ENCODE peak calls at places on chromosomes 6 and 20, in seven cellular contexts. I is neuronal stem cell; M is upper lobe of right lung; T is heart left ventricle; A is CD8-positive, alpha-beta T cell; Y is A673; D is right lobe of liver. X is an unnamed sample. For H3K9me3, the result is how much of the 10 kb centered on the place peaks cover.

GRCh38 chr6:22880686-22881433 is 311.5 kb downstream of the HDGFL1 start:
- DNase-seq in I (no peak), M (no peak), T (no peak), A (no peak), Y (peak), D (no peak), X (no peak)

GRCh38 chr6:157822221-157823000 is 635 bp upstream of the SNX9 start:
- DNase-seq in I (no peak), M (peak), T (peak), A (peak), Y (no peak), D (peak), X (no peak)

GRCh38 chr6:12851123-12851695 is 134.6 kb downstream of the PHACTR1 start:
- DNase-seq in I (no peak), M (no peak), T (no peak), A (no peak), Y (no peak), D (no peak), X (no peak)

GRCh38 chr20:21564127-21564773 is 50.4 kb upstream of the NKX2-2 start:
- DNase-seq in I (no peak), M (no peak), T (no peak), A (no peak), Y (peak), D (peak), X (no peak)

GRCh38 chr6:134211297-134211696 is 106.6 kb downstream of the SGK1 start:
- DNase-seq in I (no peak), M (no peak), T (no peak), A (no peak), Y (no peak), D (no peak), X (no peak)

GRCh38 chr6:63740709-63741108 is 105.1 kb downstream of the PHF3 start:
- DNase-seq in I (no peak), M (no peak), T (no peak), A (no peak), Y (peak), D (no peak), X (no peak)

GRCh38 chr20:16518784-16519084 is 54.5 kb downstream of the KIF16B start:
- DNase-seq in I (no peak), M (no peak), T (no peak), A (no peak), Y (no peak), D (no peak), X (no peak)

GRCh38 chr6:14804444-14805210 is 441.2 kb upstream of the JARID2 start:
- DNase-seq in I (no peak), M (peak), T (peak), A (no peak), Y (no peak), D (peak), X (no peak)

GRCh38 chr6:47832386-47833080 is 50.7 kb downstream of the OPN5 start:
- DNase-seq in I (no peak), M (no peak), T (no peak), A (no peak), Y (no peak), D (no peak), X (no peak)

GRCh38 chr6:71349976-71350615 is 61.5 kb downstream of the OGFRL1 start:
- DNase-seq in I (no peak), M (no peak), T (no peak), A (no peak), Y (no peak), D (peak), X (no peak)

GRCh38 chr6:73577605-73578160 is 56.9 kb upstream of the EEF1A1 start:
- DNase-seq in I (no peak), M (no peak), T (no peak), A (no peak), Y (no peak), D (no peak), X (no peak)

GRCh38 chr6:79301290-79301689 is 66.8 kb upstream of the HMGN3 start:
- DNase-seq in I (no peak), M (no peak), T (no peak), A (no peak), Y (no peak), D (no peak), X (no peak)

GRCh38 chr6:44480097-44480539 is 92.6 kb downstream of the CDC5L start:
- DNase-seq in I (no peak), M (no peak), T (no peak), A (no peak), Y (no peak), D (no peak), X (no peak)

GRCh38 chr6:36997811-36998722 is 7.4 kb upstream of the FGD2 start:
- DNase-seq in I (no peak), M (peak), T (no peak), A (no peak), Y (no peak), D (no peak), X (no peak)

GRCh38 chr20:45500022-45500421 is 15.4 kb downstream of the SPINT3 start:
- DNase-seq in I (no peak), M (peak), T (no peak), A (no peak), Y (no peak), D (peak), X (no peak)

GRCh38 chr20:2797136-2797983 is 3.1 kb downstream of the CPXM1 start:
- DNase-seq in I (no peak), M (no peak), T (no peak), A (no peak), Y (no peak), D (no peak), X (no peak)

GRCh38 chr6:8026800-8027199 is 37.4 kb downstream of the BLOC1S5 start:
- DNase-seq in I (no peak), M (no peak), T (no peak), A (no peak), Y (no peak), D (no peak), X (no peak)

GRCh38 chr6:20952605-20953004 is 418.3 kb downstream of the CDKAL1 start:
- DNase-seq in I (no peak), M (no peak), T (no peak), A (no peak), Y (peak), D (no peak), X (no peak)

GRCh38 chr6:154615483-154616025 is 105.1 kb upstream of the CNKSR3 start:
- DNase-seq in I (no peak), M (peak), T (peak), A (no peak), Y (peak), D (peak), X (no peak)

GRCh38 chr6:20711518-20711917 is 177.3 kb downstream of the CDKAL1 start:
- DNase-seq in I (no peak), M (no peak), T (no peak), A (no peak), Y (peak), D (no peak), X (no peak)

GRCh38 chr6:1762203-1762602 is 152.5 kb downstream of the FOXC1 start:
- DNase-seq in I (no peak), M (no peak), T (no peak), A (no peak), Y (no peak), D (no peak), X (no peak)

GRCh38 chr6:34564181-34564580 is 8.1 kb upstream of the SPDEF start:
- DNase-seq in I (no peak), M (no peak), T (no peak), A (no peak), Y (no peak), D (no peak), X (no peak)

GRCh38 chr6:157649311-157650260 is 173.5 kb upstream of the SNX9 start:
- DNase-seq in I (no peak), M (peak), T (no peak), A (no peak), Y (no peak), D (no peak), X (no peak)

GRCh38 chr6:149940673-149940984 is 1.2 kb upstream of the ULBP2 start:
- DNase-seq in I (no peak), M (no peak), T (peak), A (no peak), Y (no peak), D (no peak), X (no peak)

GRCh38 chr6:33869826-33870423 is 66.1 kb upstream of the MLN start:
- DNase-seq in I (peak), M (no peak), T (no peak), A (no peak), Y (no peak), D (no peak), X (no peak)

GRCh38 chr6:64034840-64035656 is 399.4 kb downstream of the PHF3 start:
- DNase-seq in I (no peak), M (no peak), T (no peak), A (no peak), Y (no peak), D (no peak), X (no peak)

GRCh38 chr6:17584241-17584803 is 15.8 kb upstream of the FAM8A1 start:
- DNase-seq in I (peak), M (no peak), T (no peak), A (no peak), Y (peak), D (no peak), X (peak)

GRCh38 chr6:113018351-113019151 is 671.4 kb downstream of the RFPL4B start:
- DNase-seq in I (no peak), M (no peak), T (no peak), A (no peak), Y (no peak), D (no peak), X (no peak)
- H3K9me3 ChIP-seq in I (under half), M (under half), T (under half), A (under half), Y (under half), D (under half), X (under half)

DNA sequence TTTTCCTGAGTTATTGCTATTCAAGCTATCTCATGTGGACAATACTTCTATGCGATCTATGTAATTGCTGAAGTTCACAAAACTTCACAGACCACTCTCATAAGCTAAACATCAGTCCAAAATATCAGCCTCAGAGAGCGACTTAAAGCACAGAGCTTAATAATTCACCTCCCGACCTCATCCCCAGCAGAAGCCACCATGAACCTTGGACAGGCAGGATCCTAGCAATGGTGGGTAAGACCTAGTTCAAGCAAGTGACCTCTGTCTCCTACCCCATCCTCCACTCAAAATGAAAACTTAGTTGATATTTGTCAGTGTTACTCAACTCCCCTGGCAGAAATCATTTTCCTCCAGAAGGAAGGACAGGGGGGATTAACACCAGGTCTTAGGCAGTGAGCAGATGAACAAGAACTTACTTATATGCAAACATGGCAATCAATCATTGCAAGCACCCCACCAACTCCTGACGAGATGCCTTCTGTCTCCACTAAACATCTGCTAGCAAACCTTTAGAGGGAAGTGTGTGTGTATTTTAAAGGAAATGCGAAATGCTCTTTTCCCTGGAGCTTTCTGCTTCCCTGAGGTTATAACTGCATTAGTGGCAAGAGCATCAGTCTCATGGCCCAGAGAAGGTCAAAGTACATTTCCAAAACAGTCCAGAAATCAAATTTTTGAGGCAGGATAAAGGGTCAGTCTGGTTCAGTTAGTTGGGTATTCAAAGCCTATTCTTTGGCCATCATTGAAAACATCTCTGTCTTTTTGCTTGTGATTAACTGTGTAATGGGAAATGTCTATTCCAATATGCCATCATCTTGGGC is 90.0 kb downstream of the SLC22A23 start:
- DNase-seq in I (no peak), M (no peak), T (no peak), A (no peak), Y (no peak), D (peak), X (no peak)
- H3K27ac ChIP-seq in I (no peak), M (no peak), T (no peak), A (no peak), Y (no peak), D (no peak), X (no peak)

GRCh38 chr6:164296411-164296810 is 881.9 kb downstream of the QKI start:
- DNase-seq in I (no peak), M (no peak), T (no peak), A (no peak), Y (no peak), D (no peak), X (no peak)
- H3K9me3 ChIP-seq in I (under half), M (under half), T (under half), A (under half), Y (under half), D (under half), X (under half)

GRCh38 chr20:32672315-32672981 is 1.3 kb downstream of the C20orf203 start:
- DNase-seq in I (no peak), M (no peak), T (no peak), A (no peak), Y (no peak), D (no peak), X (no peak)

GRCh38 chr20:32674362-32674789 is 635 bp upstream of the C20orf203 start:
- DNase-seq in I (no peak), M (no peak), T (no peak), A (peak), Y (peak), D (peak), X (peak)

GRCh38 chr20:32678948-32679347 is 5.2 kb upstream of the C20orf203 start:
- DNase-seq in I (no peak), M (no peak), T (no peak), A (no peak), Y (no peak), D (peak), X (no peak)

GRCh38 chr20:32672982-32673727 is 586 bp downstream of the C20orf203 start:
- DNase-seq in I (no peak), M (no peak), T (peak), A (peak), Y (no peak), D (no peak), X (peak)

DNA sequence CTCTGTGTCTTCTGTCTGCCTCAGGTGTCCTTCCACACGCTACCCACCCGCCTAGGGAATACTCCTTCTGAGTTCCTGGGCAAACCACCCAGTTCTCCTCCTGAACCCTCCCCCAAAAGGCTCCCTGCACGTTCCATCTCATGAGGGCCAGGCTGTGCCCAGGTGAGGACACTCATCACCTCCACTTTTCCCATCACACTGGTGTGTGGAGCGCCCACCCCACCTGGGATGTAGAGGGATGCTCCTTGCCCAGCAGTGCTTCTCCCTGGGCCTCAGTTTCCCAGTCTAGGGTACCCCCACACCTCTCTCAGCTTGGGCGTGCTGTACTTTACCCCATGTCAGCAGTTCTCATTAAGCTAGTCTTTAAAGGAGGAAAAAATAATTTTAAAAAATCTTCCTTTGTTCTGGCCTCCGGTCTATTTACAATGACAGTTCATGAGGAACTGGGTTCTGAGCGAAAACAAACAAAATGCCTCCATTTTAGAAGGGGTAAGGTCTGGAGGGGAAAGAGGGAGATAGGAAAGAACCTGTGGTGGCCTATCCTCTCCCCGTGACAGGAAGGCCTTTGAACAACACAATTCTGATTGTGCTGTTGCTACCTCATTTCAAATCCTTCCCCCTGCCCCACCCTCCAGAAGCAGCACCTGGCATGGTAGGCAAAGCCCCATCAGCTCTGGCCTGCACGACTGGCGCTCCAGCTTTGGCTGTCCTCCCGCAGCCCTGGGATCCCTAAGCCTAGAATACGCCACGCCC is 1.7 kb upstream of the C20orf203 start:
- DNase-seq in I (no peak), M (no peak), T (no peak), A (no peak), Y (no peak), D (no peak), X (no peak)
- H3K27ac ChIP-seq in I (no peak), M (no peak), T (no peak), A (no peak), Y (no peak), D (no peak), X (no peak)

GRCh38 chr20:49280463-49281058 is 2.7 kb upstream of the ZNFX1 start:
- DNase-seq in I (no peak), M (no peak), T (no peak), A (no peak), Y (peak), D (no peak), X (no peak)
- H3K9me3 ChIP-seq in I (half or more), M (under half), T (under half), A (under half), Y (under half), D (under half), X (half or more)

DNA sequence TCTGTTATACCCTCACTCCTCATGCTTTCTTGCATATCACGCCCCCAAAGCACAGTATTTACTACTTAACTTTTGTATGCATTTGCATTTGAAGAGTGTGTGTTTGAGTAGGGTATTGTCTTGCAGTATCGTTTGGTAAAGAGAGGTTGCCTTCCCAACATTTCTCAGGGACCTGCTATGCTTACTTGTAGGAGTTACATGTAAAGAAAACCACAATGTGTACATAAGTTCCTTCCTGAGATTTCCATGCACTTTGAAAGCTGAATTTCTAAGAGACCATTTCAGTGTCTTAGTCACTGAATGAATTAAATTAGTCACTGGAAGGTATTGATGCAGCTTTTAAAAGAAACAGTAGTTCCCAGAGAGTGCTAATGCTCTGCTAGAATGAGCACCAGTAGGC is 159.3 kb upstream of the LAMA2 start:
- DNase-seq in I (no peak), M (no peak), T (no peak), A (no peak), Y (no peak), D (no peak), X (no peak)
- H3K27ac ChIP-seq in I (no peak), M (no peak), T (no peak), A (no peak), Y (no peak), D (no peak), X (no peak)

GRCh38 chr20:47071646-47072185 is 177.1 kb downstream of the EYA2 start:
- DNase-seq in I (no peak), M (no peak), T (no peak), A (no peak), Y (no peak), D (no peak), X (no peak)
- H3K9me3 ChIP-seq in I (under half), M (under half), T (under half), A (under half), Y (under half), D (under half), X (under half)

DNA sequence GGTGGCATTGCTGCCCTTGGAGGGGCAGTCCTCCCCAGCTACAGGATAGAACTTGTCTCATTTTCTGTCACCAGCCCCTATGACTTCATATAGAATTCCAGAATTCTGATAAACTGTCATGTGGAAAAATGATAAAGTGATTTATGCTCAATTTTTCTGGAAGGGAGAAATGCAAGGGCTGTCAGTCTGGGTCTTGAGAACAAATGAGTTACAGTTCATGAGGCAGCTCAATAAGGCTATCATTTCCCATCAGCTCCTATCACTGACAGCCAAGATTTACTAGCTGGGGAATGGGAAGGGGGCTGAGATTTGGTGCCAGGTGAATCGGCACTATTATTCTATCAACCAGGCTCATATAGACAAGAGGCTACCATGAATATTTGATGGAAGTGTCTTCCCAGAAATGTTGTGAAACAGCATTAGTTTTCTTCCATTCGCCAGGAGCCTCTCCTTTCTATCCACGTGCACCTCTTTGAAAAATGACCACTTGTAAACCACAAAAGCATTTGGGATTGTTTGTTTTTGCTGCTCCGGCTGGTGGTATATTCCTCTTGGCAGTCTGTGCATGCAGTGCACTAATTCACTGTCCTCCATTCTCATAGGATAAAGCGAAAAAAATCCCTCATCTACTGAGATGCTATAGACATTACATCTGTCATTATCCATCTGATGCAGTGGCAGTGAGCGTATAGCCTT is 528.7 kb upstream of the RNF217 start:
- DNase-seq in I (no peak), M (no peak), T (no peak), A (no peak), Y (no peak), D (no peak), X (no peak)
- H3K27ac ChIP-seq in I (no peak), M (no peak), T (no peak), A (no peak), Y (no peak), D (no peak), X (no peak)